ENCODE peak calls at places on chromosomes 16 and 17, in nine cellular contexts. K is AG09319; P is RPMI7951; Q is caudate nucleus; N is HCEC 1CT; J is T-cell; T is NCI-H524; V is effector memory CD4-positive, alpha-beta T cell; X is GM20000. E is an unnamed sample.

GRCh38 chr16:56450275-56450889 is 750 bp downstream of the NUDT21 start:
- DNase-seq in K (no peak), P (peak; percentile 3), Q (no peak), N (no peak), J (no peak), T (no peak), V (no peak), X (no peak), E (no peak)

GRCh38 chr16:23282508-23282907 is 19.6 kb upstream of the SCNN1B start:
- DNase-seq in K (no peak), P (no peak), Q (no peak), N (no peak), J (no peak), T (no peak), V (no peak), X (no peak), E (no peak)

GRCh38 chr17:57567278-57567677 is 177.8 kb downstream of the CCDC182 start:
- DNase-seq in K (no peak), P (no peak), Q (no peak), N (no peak), J (no peak), T (peak; percentile 15), V (no peak), X (no peak), E (no peak)

GRCh38 chr17:73754886-73755285 is 110.6 kb upstream of the SDK2 start:
- DNase-seq in K (no peak), P (no peak), Q (no peak), N (no peak), J (no peak), T (no peak), V (no peak), X (no peak), E (no peak)

GRCh38 chr16:962901-963814 is 7.6 kb downstream of the LMF1 start:
- DNase-seq in K (no peak), P (no peak), Q (no peak), N (no peak), J (no peak), T (no peak), V (no peak), X (no peak), E (no peak)

GRCh38 chr17:75428775-75429469 is 23.4 kb upstream of the GRB2 start:
- DNase-seq in K (peak; percentile 64), P (peak; percentile 53), Q (no peak), N (peak; percentile 82), J (no peak), T (no peak), V (no peak), X (no peak), E (no peak)

GRCh38 chr16:11224096-11224893 is 31.7 kb downstream of the SOCS1 start:
- DNase-seq in K (no peak), P (no peak), Q (no peak), N (no peak), J (peak; percentile 54), T (no peak), V (peak; percentile 16), X (peak; percentile 81), E (peak; percentile 39)

GRCh38 chr17:76702941-76703637 is 7.7 kb downstream of the MXRA7 start:
- DNase-seq in K (no peak), P (no peak), Q (no peak), N (no peak), J (no peak), T (no peak), V (no peak), X (no peak), E (no peak)

GRCh38 chr16:10180771-10181163 is 1.5 kb downstream of the GRIN2A start:
- DNase-seq in K (no peak), P (peak; percentile 40), Q (no peak), N (no peak), J (no peak), T (peak; percentile 42), V (no peak), X (peak; percentile 69), E (no peak)

GRCh38 chr17:81837641-81838040 is 2.8 kb upstream of the PPP1R27 start:
- DNase-seq in K (peak; percentile 36), P (peak; percentile 56), Q (no peak), N (peak; percentile 13), J (no peak), T (no peak), V (no peak), X (no peak), E (no peak)

GRCh38 chr17:71163121-71163812 is 957.6 kb upstream of the SOX9 start:
- DNase-seq in K (no peak), P (peak; percentile 69), Q (no peak), N (no peak), J (no peak), T (no peak), V (no peak), X (no peak), E (no peak)

GRCh38 chr17:18235743-18236256 is 10.4 kb downstream of the LLGL1 start:
- DNase-seq in K (no peak), P (peak; percentile 86), Q (no peak), N (peak; percentile 11), J (no peak), T (no peak), V (no peak), X (no peak), E (no peak)

GRCh38 chr16:56910654-56911539 is 21.0 kb upstream of the HERPUD1 start:
- DNase-seq in K (peak; percentile 44), P (peak; percentile 69), Q (no peak), N (peak; percentile 63), J (no peak), T (no peak), V (no peak), X (no peak), E (no peak)

GRCh38 chr17:8100763-8101162 is 13.2 kb upstream of the ALOX12B start:
- DNase-seq in K (no peak), P (no peak), Q (no peak), N (no peak), J (no peak), T (no peak), V (no peak), X (no peak), E (no peak)

GRCh38 chr17:10162034-10162433 is 36.4 kb downstream of the GAS7 start:
- DNase-seq in K (no peak), P (peak; percentile 23), Q (no peak), N (no peak), J (no peak), T (no peak), V (no peak), X (peak; percentile 42), E (no peak)

GRCh38 chr17:43545383-43545632 is 832 bp downstream of the ETV4 start:
- DNase-seq in K (no peak), P (no peak), Q (no peak), N (no peak), J (no peak), T (no peak), V (peak; percentile 4), X (peak; percentile 75), E (peak; percentile 6)

GRCh38 chr16:4593069-4593468 is 21.6 kb downstream of the UBALD1 start:
- DNase-seq in K (no peak), P (no peak), Q (no peak), N (no peak), J (no peak), T (peak; percentile 59), V (no peak), X (no peak), E (no peak)

GRCh38 chr16:78695371-78695770 is 595.9 kb downstream of the WWOX start:
- DNase-seq in K (no peak), P (no peak), Q (no peak), N (no peak), J (no peak), T (no peak), V (no peak), X (no peak), E (no peak)